ENCODE peak calls at places on chromosomes 12 and 14, in five cellular contexts. One of them, this sample, is unnamed.

GRCh38 chr14:32028599-32028998 is 48.5 kb upstream of the ARHGAP5 start:
- DNase-seq in foreskin fibroblast: peak; percentile 31
- DNase-seq in AG10803: peak; percentile 41
- DNase-seq in Panc1: no peak
- DNase-seq in A549: no peak
- DNase-seq in this sample: peak; percentile 9

GRCh38 chr14:88233915-88234314 is 89.2 kb downstream of the KCNK10 start:
- DNase-seq in foreskin fibroblast: no peak
- DNase-seq in AG10803: no peak
- DNase-seq in Panc1: no peak
- DNase-seq in A549: no peak
- DNase-seq in this sample: peak; percentile 41

GRCh38 chr12:129887047-129887568 is 16.7 kb downstream of the TMEM132D start:
- DNase-seq in foreskin fibroblast: no peak
- DNase-seq in AG10803: peak; percentile 3
- DNase-seq in Panc1: no peak
- DNase-seq in A549: no peak
- DNase-seq in this sample: no peak

GRCh38 chr12:42237853-42238239 is 202 bp downstream of the YAF2 start:
- DNase-seq in foreskin fibroblast: no peak
- DNase-seq in AG10803: no peak
- DNase-seq in Panc1: no peak
- DNase-seq in A549: no peak
- DNase-seq in this sample: no peak

GRCh38 chr12:104565606-104566243 is 109.0 kb downstream of the CHST11 start:
- DNase-seq in foreskin fibroblast: peak; percentile 84
- DNase-seq in AG10803: peak; percentile 78
- DNase-seq in Panc1: no peak
- DNase-seq in A549: no peak
- DNase-seq in this sample: no peak

GRCh38 chr12:104319028-104319427 is 15.5 kb downstream of the EID3 start:
- DNase-seq in foreskin fibroblast: no peak
- DNase-seq in AG10803: no peak
- DNase-seq in Panc1: no peak
- DNase-seq in A549: no peak
- DNase-seq in this sample: no peak

GRCh38 chr14:105419305-105420091 is at the start of gene MTA1:
- DNase-seq in foreskin fibroblast: peak; percentile 73
- DNase-seq in AG10803: peak; percentile 30
- DNase-seq in Panc1: no peak
- DNase-seq in A549: no peak
- DNase-seq in this sample: peak; percentile 46

GRCh38 chr12:101671157-101671791 is 26.2 kb upstream of the CHPT1 start:
- DNase-seq in foreskin fibroblast: no peak
- DNase-seq in AG10803: no peak
- DNase-seq in Panc1: no peak
- DNase-seq in A549: no peak
- DNase-seq in this sample: peak; percentile 58

GRCh38 chr12:108635201-108635996 is 1.7 kb upstream of the SELPLG start:
- DNase-seq in foreskin fibroblast: peak; percentile 40
- DNase-seq in AG10803: peak; percentile 37
- DNase-seq in Panc1: no peak
- DNase-seq in A549: no peak
- DNase-seq in this sample: peak; percentile 98

GRCh38 chr14:52741865-52742264 is 11.9 kb downstream of the STYX start:
- DNase-seq in foreskin fibroblast: no peak
- DNase-seq in AG10803: no peak
- DNase-seq in Panc1: no peak
- DNase-seq in A549: no peak
- DNase-seq in this sample: peak; percentile 6

GRCh38 chr12:13631873-13632272 is 349.5 kb downstream of the GRIN2B start:
- DNase-seq in foreskin fibroblast: no peak
- DNase-seq in AG10803: no peak
- DNase-seq in Panc1: no peak
- DNase-seq in A549: no peak
- DNase-seq in this sample: no peak

GRCh38 chr14:75430106-75430505 is 2.3 kb downstream of the JDP2 start:
- DNase-seq in foreskin fibroblast: peak; percentile 71
- DNase-seq in AG10803: peak; percentile 62
- DNase-seq in Panc1: no peak
- DNase-seq in A549: no peak
- DNase-seq in this sample: no peak

GRCh38 chr12:68334136-68334535 is 2.0 kb upstream of the MDM1 start:
- DNase-seq in foreskin fibroblast: no peak
- DNase-seq in AG10803: no peak
- DNase-seq in Panc1: no peak
- DNase-seq in A549: no peak
- DNase-seq in this sample: peak; percentile 63

GRCh38 chr12:113351089-113351488 is 7.3 kb upstream of the PLBD2 start:
- DNase-seq in foreskin fibroblast: no peak
- DNase-seq in AG10803: no peak
- DNase-seq in Panc1: no peak
- DNase-seq in A549: no peak
- DNase-seq in this sample: no peak

GRCh38 chr12:31236998-31237637 is 88.8 kb downstream of the SINHCAF start:
- DNase-seq in foreskin fibroblast: no peak
- DNase-seq in AG10803: no peak
- DNase-seq in Panc1: no peak
- DNase-seq in A549: no peak
- DNase-seq in this sample: peak; percentile 45

GRCh38 chr14:99260652-99261551 is 11.1 kb downstream of the BCL11B start:
- DNase-seq in foreskin fibroblast: no peak
- DNase-seq in AG10803: no peak
- DNase-seq in Panc1: no peak
- DNase-seq in A549: no peak
- DNase-seq in this sample: no peak

GRCh38 chr14:75340921-75341320 is 62.3 kb downstream of the FOS start:
- DNase-seq in foreskin fibroblast: peak; percentile 7
- DNase-seq in AG10803: no peak
- DNase-seq in Panc1: no peak
- DNase-seq in A549: no peak
- DNase-seq in this sample: peak; percentile 27

GRCh38 chr12:40583743-40584142 is 108.5 kb upstream of the CNTN1 start:
- DNase-seq in foreskin fibroblast: no peak
- DNase-seq in AG10803: no peak
- DNase-seq in Panc1: no peak
- DNase-seq in A549: no peak
- DNase-seq in this sample: no peak

GRCh38 chr14:65961004-65961403 is 525.2 kb upstream of the CCDC196 start:
- DNase-seq in foreskin fibroblast: peak; percentile 25
- DNase-seq in AG10803: peak; percentile 35
- DNase-seq in Panc1: peak; percentile 10
- DNase-seq in A549: peak; percentile 13
- DNase-seq in this sample: peak; percentile 65

GRCh38 chr12:62472472-62472871 is 5.8 kb downstream of the MON2 start:
- DNase-seq in foreskin fibroblast: peak; percentile 3
- DNase-seq in AG10803: no peak
- DNase-seq in Panc1: no peak
- DNase-seq in A549: no peak
- DNase-seq in this sample: no peak

GRCh38 chr12:131673519-131674265 is 37.2 kb upstream of the SFSWAP start:
- DNase-seq in foreskin fibroblast: peak; percentile 44
- DNase-seq in AG10803: no peak
- DNase-seq in Panc1: no peak
- DNase-seq in A549: no peak
- DNase-seq in this sample: no peak

GRCh38 chr12:125983784-125984510 is 918.7 kb downstream of the AACS start:
- DNase-seq in foreskin fibroblast: no peak
- DNase-seq in AG10803: no peak
- DNase-seq in Panc1: no peak
- DNase-seq in A549: no peak
- DNase-seq in this sample: no peak

GRCh38 chr12:55699471-55700055 is 8.1 kb downstream of the ITGA7 start:
- DNase-seq in foreskin fibroblast: no peak
- DNase-seq in AG10803: no peak
- DNase-seq in Panc1: no peak
- DNase-seq in A549: no peak
- DNase-seq in this sample: no peak

GRCh38 chr14:39426605-39427004 is 5.6 kb downstream of the FBXO33 start:
- DNase-seq in foreskin fibroblast: peak; percentile 70
- DNase-seq in AG10803: peak; percentile 78
- DNase-seq in Panc1: peak; percentile 17
- DNase-seq in A549: no peak
- DNase-seq in this sample: peak; percentile 35

GRCh38 chr12:54229624-54230212 is 40.9 kb upstream of the SMUG1 start:
- DNase-seq in foreskin fibroblast: peak; percentile 98
- DNase-seq in AG10803: peak; percentile 95
- DNase-seq in Panc1: no peak
- DNase-seq in A549: peak; percentile 66
- DNase-seq in this sample: peak; percentile 40

GRCh38 chr14:44463386-44464004 is 43.6 kb downstream of the FSCB start:
- DNase-seq in foreskin fibroblast: no peak
- DNase-seq in AG10803: no peak
- DNase-seq in Panc1: no peak
- DNase-seq in A549: no peak
- DNase-seq in this sample: no peak

GRCh38 chr12:38523920-38524319 is 207.3 kb downstream of the ALG10B start:
- DNase-seq in foreskin fibroblast: no peak
- DNase-seq in AG10803: no peak
- DNase-seq in Panc1: no peak
- DNase-seq in A549: no peak
- DNase-seq in this sample: no peak

GRCh38 chr12:9073077-9073476 is 42.6 kb downstream of the A2M start:
- DNase-seq in foreskin fibroblast: no peak
- DNase-seq in AG10803: no peak
- DNase-seq in Panc1: no peak
- DNase-seq in A549: no peak
- DNase-seq in this sample: no peak

GRCh38 chr14:68976160-68977067 is 2.7 kb downstream of the ACTN1 start:
- DNase-seq in foreskin fibroblast: peak; percentile 69
- DNase-seq in AG10803: peak; percentile 70
- DNase-seq in Panc1: no peak
- DNase-seq in A549: no peak
- DNase-seq in this sample: no peak

GRCh38 chr14:36856095-36856878 is 194.6 kb downstream of the PAX9 start:
- DNase-seq in foreskin fibroblast: peak; percentile 2
- DNase-seq in AG10803: peak; percentile 10
- DNase-seq in Panc1: no peak
- DNase-seq in A549: no peak
- DNase-seq in this sample: no peak

GRCh38 chr12:22287776-22288621 is 46.5 kb downstream of the ST8SIA1 start:
- DNase-seq in foreskin fibroblast: peak; percentile 40
- DNase-seq in AG10803: peak; percentile 55
- DNase-seq in Panc1: no peak
- DNase-seq in A549: no peak
- DNase-seq in this sample: no peak

GRCh38 chr14:105281354-105282097 is 19.3 kb downstream of the BRF1 start:
- DNase-seq in foreskin fibroblast: peak; percentile 85
- DNase-seq in AG10803: peak; percentile 66
- DNase-seq in Panc1: no peak
- DNase-seq in A549: peak; percentile 62
- DNase-seq in this sample: peak; percentile 62

GRCh38 chr12:39675263-39675662 is 55.7 kb upstream of the ABCD2 start:
- DNase-seq in foreskin fibroblast: no peak
- DNase-seq in AG10803: no peak
- DNase-seq in Panc1: no peak
- DNase-seq in A549: no peak
- DNase-seq in this sample: no peak

GRCh38 chr12:581321-581720 is 81.9 kb downstream of the NINJ2 start:
- DNase-seq in foreskin fibroblast: no peak
- DNase-seq in AG10803: no peak
- DNase-seq in Panc1: no peak
- DNase-seq in A549: no peak
- DNase-seq in this sample: no peak

GRCh38 chr12:11814362-11814761 is 164.9 kb downstream of the ETV6 start:
- DNase-seq in foreskin fibroblast: peak; percentile 88
- DNase-seq in AG10803: peak; percentile 75
- DNase-seq in Panc1: no peak
- DNase-seq in A549: no peak
- DNase-seq in this sample: no peak

GRCh38 chr14:53963491-53964227 is 7.0 kb upstream of the BMP4 start:
- DNase-seq in foreskin fibroblast: peak; percentile 61
- DNase-seq in AG10803: no peak
- DNase-seq in Panc1: no peak
- DNase-seq in A549: no peak
- DNase-seq in this sample: no peak

DNA sequence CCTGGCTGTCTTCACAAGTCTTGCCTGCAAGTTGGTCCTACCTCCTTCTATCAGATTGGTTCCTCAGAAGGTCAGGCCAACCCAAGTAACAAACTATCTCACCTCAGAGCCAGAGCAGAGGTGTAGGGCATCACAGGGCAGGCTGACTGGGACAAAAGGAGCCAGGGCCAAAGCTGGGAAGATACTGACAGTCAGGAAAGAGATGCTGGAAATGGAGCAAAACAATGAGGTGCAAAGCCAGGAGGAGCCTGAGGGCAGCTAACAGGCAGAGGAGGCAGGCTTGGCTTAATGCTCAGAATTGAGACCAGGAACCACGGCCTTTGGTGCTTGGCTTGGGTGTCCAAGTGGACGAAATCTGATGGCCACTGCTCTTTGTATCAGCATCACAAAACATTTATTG is 68.4 kb upstream of the PNMA1 start:
- DNase-seq in foreskin fibroblast: no peak
- DNase-seq in AG10803: no peak
- DNase-seq in Panc1: no peak
- DNase-seq in A549: no peak
- DNase-seq in this sample: no peak
- TF ChIP-seq CTCF in foreskin fibroblast: no peak
- TF ChIP-seq CTCF in AG10803: no peak
- TF ChIP-seq CTCF in Panc1: no peak
- TF ChIP-seq CTCF in A549: no peak
- TF ChIP-seq CTCF in this sample: no peak

GRCh38 chr12:114403044-114403689 is 2.8 kb downstream of the TBX5 start:
- DNase-seq in foreskin fibroblast: peak; percentile 86
- DNase-seq in AG10803: peak; percentile 49
- DNase-seq in Panc1: no peak
- DNase-seq in A549: no peak
- DNase-seq in this sample: no peak
- TF ChIP-seq CTCF in foreskin fibroblast: peak; percentile 34
- TF ChIP-seq CTCF in AG10803: peak; percentile 21
- TF ChIP-seq CTCF in Panc1: no peak
- TF ChIP-seq CTCF in A549: no peak
- TF ChIP-seq CTCF in this sample: no peak

GRCh38 chr12:32365473-32366064 is 33.8 kb upstream of the FGD4 start:
- DNase-seq in foreskin fibroblast: peak; percentile 89
- DNase-seq in AG10803: peak; percentile 76
- DNase-seq in Panc1: peak; percentile 77
- DNase-seq in A549: peak; percentile 49
- DNase-seq in this sample: peak; percentile 73
- TF ChIP-seq CTCF in foreskin fibroblast: peak; percentile 79
- TF ChIP-seq CTCF in AG10803: peak; percentile 88
- TF ChIP-seq CTCF in Panc1: peak; percentile 86
- TF ChIP-seq CTCF in A549: peak; percentile 91
- TF ChIP-seq CTCF in this sample: peak; percentile 65

DNA sequence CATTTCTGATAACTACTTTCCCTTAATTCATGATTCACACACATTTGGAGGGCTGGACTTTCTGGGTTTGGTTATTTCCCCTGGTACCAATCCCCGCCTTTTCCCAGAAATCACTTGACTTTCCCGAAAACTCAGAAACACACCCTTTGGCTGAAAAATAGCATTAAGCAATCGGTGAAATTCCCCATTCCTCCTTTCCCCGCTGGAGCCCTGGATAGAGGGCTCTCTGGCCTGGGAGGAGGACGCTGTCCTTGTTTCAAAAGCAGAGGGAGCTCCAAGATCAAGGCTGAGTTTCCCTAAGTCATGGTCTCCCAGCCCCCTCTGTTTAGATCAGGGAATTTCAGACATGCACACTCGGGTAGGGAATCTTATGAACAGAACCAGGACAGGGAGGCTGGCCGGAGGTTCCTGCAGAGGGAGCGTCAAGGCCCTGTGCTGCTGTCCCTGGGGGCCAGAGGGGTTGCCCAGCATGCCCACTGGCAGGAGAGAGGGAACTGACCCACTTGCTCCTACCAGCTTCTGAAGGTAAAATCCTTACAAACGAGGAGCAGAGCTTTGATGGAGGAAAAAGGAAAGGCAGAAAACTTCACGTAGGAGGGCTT is at the start of gene C1S:
- DNase-seq in foreskin fibroblast: peak; percentile 98
- DNase-seq in AG10803: peak; percentile 99
- DNase-seq in Panc1: no peak
- DNase-seq in A549: peak; percentile 93
- DNase-seq in this sample: no peak
- TF ChIP-seq CTCF in foreskin fibroblast: peak; percentile 95
- TF ChIP-seq CTCF in AG10803: peak; percentile 96
- TF ChIP-seq CTCF in Panc1: peak; percentile 45
- TF ChIP-seq CTCF in A549: peak; percentile 96
- TF ChIP-seq CTCF in this sample: no peak

This sample was measured in GM12865.